ENCODE peak calls at places on chromosomes 2 and 18, in five cellular contexts. T is SJSA1; J is CD4-positive, alpha-beta memory T cell; W is cardiac muscle cell; Q is right cardiac atrium. V is an unnamed sample.
A peak's percentile ranks its signal among the peaks of the same experiment; 100 is the strongest.

GRCh38 chr18:25335676-25336075 is 16.3 kb downstream of the ZNF521 start:
- DNase-seq in T (no peak), J (no peak), W (no peak), Q (peak; percentile 34), V (no peak)

GRCh38 chr2:206418968-206419367 is 24.4 kb upstream of the ADAM23 start:
- DNase-seq in T (no peak), J (no peak), W (no peak), Q (no peak), V (no peak)

GRCh38 chr2:62604336-62604735 is 98.3 kb upstream of the TMEM17 start:
- DNase-seq in T (no peak), J (no peak), W (no peak), Q (no peak), V (no peak)

GRCh38 chr2:67896131-67896865 is 166.5 kb downstream of the C1D start:
- DNase-seq in T (no peak), J (no peak), W (no peak), Q (no peak), V (no peak)

GRCh38 chr18:48801728-48802542 is 148.8 kb downstream of the SMAD7 start:
- DNase-seq in T (peak; percentile 33), J (no peak), W (no peak), Q (peak; percentile 28), V (no peak)

GRCh38 chr2:114286438-114286837 is 156.0 kb upstream of the DPP10 start:
- DNase-seq in T (no peak), J (no peak), W (no peak), Q (no peak), V (no peak)

GRCh38 chr18:13161276-13161899 is 57.2 kb upstream of the LDLRAD4 start:
- DNase-seq in T (no peak), J (no peak), W (no peak), Q (no peak), V (peak; percentile 49)

GRCh38 chr2:136238214-136238551 is 120.2 kb upstream of the CXCR4 start:
- DNase-seq in T (no peak), J (no peak), W (no peak), Q (no peak), V (no peak)

GRCh38 chr2:66426250-66427064 is 8.5 kb upstream of the MEIS1 start:
- DNase-seq in T (no peak), J (no peak), W (peak; percentile 61), Q (no peak), V (no peak)

GRCh38 chr2:84486436-84487115 is 27.5 kb upstream of the SUCLG1 start:
- DNase-seq in T (no peak), J (no peak), W (no peak), Q (peak; percentile 40), V (peak; percentile 0)

GRCh38 chr18:79397830-79398761 is 2.4 kb downstream of the NFATC1 start:
- DNase-seq in T (no peak), J (peak; percentile 46), W (no peak), Q (peak; percentile 69), V (peak; percentile 91)

GRCh38 chr18:64419156-64419555 is 270.3 kb upstream of the LINC00305 start:
- DNase-seq in T (no peak), J (no peak), W (no peak), Q (no peak), V (no peak)

GRCh38 chr18:77749189-77749588 is 499.5 kb downstream of the GALR1 start:
- DNase-seq in T (no peak), J (no peak), W (peak; percentile 59), Q (peak; percentile 50), V (no peak)

GRCh38 chr2:197273485-197273884 is 37.1 kb downstream of the ANKRD44 start:
- DNase-seq in T (no peak), J (no peak), W (no peak), Q (peak; percentile 67), V (no peak)

GRCh38 chr2:17309741-17310339 is 208.4 kb downstream of the RAD51AP2 start:
- DNase-seq in T (peak; percentile 52), J (no peak), W (peak; percentile 82), Q (no peak), V (no peak)

GRCh38 chr2:62596061-62596658 is 90.2 kb upstream of the TMEM17 start:
- DNase-seq in T (no peak), J (no peak), W (no peak), Q (peak; percentile 65), V (peak; percentile 89)

GRCh38 chr2:98928242-98928641 is 7.8 kb downstream of the CRACDL start:
- DNase-seq in T (no peak), J (no peak), W (no peak), Q (no peak), V (no peak)

GRCh38 chr2:102848366-102848839 is 86.6 kb downstream of the TMEM182 start:
- DNase-seq in T (peak; percentile 68), J (no peak), W (peak; percentile 92), Q (peak; percentile 96), V (peak; percentile 93)

GRCh38 chr2:204505946-204506345 is 39.3 kb upstream of the PARD3B start:
- DNase-seq in T (no peak), J (no peak), W (no peak), Q (no peak), V (peak; percentile 38)

GRCh38 chr2:151872468-151872867 is 44.2 kb upstream of the ARL5A start:
- DNase-seq in T (no peak), J (no peak), W (no peak), Q (no peak), V (no peak)

GRCh38 chr2:126482582-126483464 is 173.1 kb upstream of the GYPC start:
- DNase-seq in T (no peak), J (no peak), W (no peak), Q (peak; percentile 34), V (no peak)

GRCh38 chr18:37575646-37576045 is 10.0 kb upstream of the CELF4 start:
- DNase-seq in T (no peak), J (no peak), W (no peak), Q (no peak), V (no peak)

GRCh38 chr2:71291398-71291797 is 40.2 kb upstream of the ZNF638 start:
- DNase-seq in T (no peak), J (no peak), W (no peak), Q (no peak), V (no peak)

GRCh38 chr2:224440988-224441387 is 39.1 kb upstream of the FAM124B start:
- DNase-seq in T (no peak), J (no peak), W (no peak), Q (no peak), V (no peak)

GRCh38 chr18:79784071-79784913 is 13.4 kb upstream of the KCNG2 start:
- DNase-seq in T (no peak), J (no peak), W (no peak), Q (no peak), V (peak; percentile 84)

GRCh38 chr2:101729521-101730190 is 32.1 kb downstream of the MAP4K4 start:
- DNase-seq in T (no peak), J (no peak), W (no peak), Q (no peak), V (no peak)

GRCh38 chr2:147460140-147460539 is 384.7 kb upstream of the ACVR2A start:
- DNase-seq in T (no peak), J (no peak), W (no peak), Q (no peak), V (peak; percentile 51)

GRCh38 chr2:210599476-210599875 is 43.1 kb downstream of the CPS1 start:
- DNase-seq in T (no peak), J (no peak), W (no peak), Q (no peak), V (no peak)

GRCh38 chr2:55567298-55567697 is 47.8 kb downstream of the CFAP36 start:
- DNase-seq in T (no peak), J (no peak), W (no peak), Q (no peak), V (no peak)

GRCh38 chr2:233844064-233844807 is 10.1 kb downstream of the HJURP start:
- DNase-seq in T (no peak), J (no peak), W (no peak), Q (no peak), V (peak; percentile 31)

GRCh38 chr18:12608292-12608691 is 49.6 kb downstream of the SPIRE1 start:
- DNase-seq in T (no peak), J (no peak), W (no peak), Q (no peak), V (no peak)

GRCh38 chr2:111036042-111036441 is 84.7 kb upstream of the BCL2L11 start:
- DNase-seq in T (no peak), J (no peak), W (no peak), Q (no peak), V (no peak)

GRCh38 chr18:23619388-23619873 is 33.1 kb upstream of the NPC1 start:
- DNase-seq in T (no peak), J (no peak), W (peak; percentile 55), Q (peak; percentile 77), V (peak; percentile 83)

GRCh38 chr2:128640166-128640846 is 321.6 kb upstream of the HS6ST1 start:
- DNase-seq in T (peak; percentile 24), J (no peak), W (no peak), Q (no peak), V (no peak)

GRCh38 chr2:112033600-112033999 is 21.5 kb upstream of the TMEM87B start:
- DNase-seq in T (no peak), J (no peak), W (no peak), Q (peak; percentile 63), V (no peak)

GRCh38 chr2:127604986-127605385 is 41.0 kb upstream of the GPR17 start:
- DNase-seq in T (peak; percentile 19), J (no peak), W (no peak), Q (no peak), V (no peak)

GRCh38 chr2:59256290-59256689 is 1015.2 kb upstream of the FANCL start:
- DNase-seq in T (no peak), J (no peak), W (no peak), Q (no peak), V (no peak)

GRCh38 chr2:70994055-70994444 is 623 bp downstream of the TEX261 start:
- DNase-seq in T (peak; percentile 47), J (no peak), W (no peak), Q (no peak), V (no peak)

GRCh38 chr2:85890522-85891176 is 1.9 kb upstream of the ST3GAL5 start:
- DNase-seq in T (no peak), J (no peak), W (no peak), Q (no peak), V (no peak)
- H3K27ac ChIP-seq in T (no peak overlapping the region), J (no peak overlapping the region), W (no peak overlapping the region), Q (no peak overlapping the region), V (no peak overlapping the region)

GRCh38 chr2:24307961-24308360 is 52.4 kb downstream of the ITSN2 start:
- DNase-seq in T (no peak), J (no peak), W (no peak), Q (no peak), V (no peak)
- H3K4me1 ChIP-seq in T (no peaks in the 10 kb centered on the region), J (no peaks in the 10 kb centered on the region), W (peaks cover 14% of the 10 kb centered on the region), Q (peaks cover 2% of the 10 kb centered on the region), V (peaks cover 24% of the 10 kb centered on the region)

GRCh38 chr18:57210711-57211411 is 64.0 kb downstream of the BOD1L2 start:
- DNase-seq in T (no peak), J (no peak), W (no peak), Q (no peak), V (no peak)

GRCh38 chr18:57209697-57210096 is 62.8 kb downstream of the BOD1L2 start:
- DNase-seq in T (no peak), J (no peak), W (no peak), Q (no peak), V (no peak)

GRCh38 chr18:57211412-57211750 is 64.5 kb downstream of the BOD1L2 start:
- DNase-seq in T (no peak), J (no peak), W (no peak), Q (no peak), V (no peak)

GRCh38 chr18:57211776-57212175 is 64.9 kb downstream of the BOD1L2 start:
- DNase-seq in T (no peak), J (no peak), W (no peak), Q (no peak), V (no peak)

GRCh38 chr18:57210101-57210661 is 63.3 kb downstream of the BOD1L2 start:
- DNase-seq in T (peak; percentile 72), J (no peak), W (peak; percentile 30), Q (peak; percentile 58), V (peak; percentile 80)
- H3K27ac ChIP-seq in T (no peak overlapping the region), J (no peak overlapping the region), W (no peak overlapping the region), Q (no peak overlapping the region), V (no peak overlapping the region)

GRCh38 chr2:199258291-199258690 is 199.4 kb downstream of the SATB2 start:
- DNase-seq in T (no peak), J (no peak), W (no peak), Q (no peak), V (peak; percentile 48)
- H3K4me1 ChIP-seq in T (peaks cover 7% of the 10 kb centered on the region), J (no peaks in the 10 kb centered on the region), W (no peaks in the 10 kb centered on the region), Q (no peaks in the 10 kb centered on the region), V (peaks cover 6% of the 10 kb centered on the region)

V was measured in osteoblast.